ENCODE peak calls at places on chromosomes 11 and 22, in five cellular contexts. I is brain microvascular endothelial cell, T is cardiac muscle cell, R is ovary, P is PC-3. V is an unnamed sample.

GRCh38 chr11:834371-835316 is 1.9 kb downstream of the CD151 start:
- DNase-seq in P (peak; percentile 94), T (peak; percentile 63), I (no peak), R (no peak), V (peak; percentile 91)

GRCh38 chr11:26830218-26830617 is 108.4 kb upstream of the SLC5A12 start:
- DNase-seq in I (no peak), R (no peak), T (no peak), P (no peak), V (no peak)

GRCh38 chr11:10666976-10667892 is 26.3 kb downstream of the IRAG1 start:
- DNase-seq in I (peak; percentile 55), P (peak; percentile 15), R (no peak), T (no peak), V (no peak)

GRCh38 chr11:31764766-31765165 is 46.4 kb downstream of the PAX6 start:
- DNase-seq in R (no peak), I (no peak), P (no peak), T (no peak), V (no peak)

GRCh38 chr11:72334651-72335050 is 90.7 kb upstream of the PHOX2A start:
- DNase-seq in R (no peak), I (no peak), T (no peak), P (no peak), V (no peak)

GRCh38 chr11:72522186-72522585 is 87.9 kb upstream of the CLPB start:
- DNase-seq in R (no peak), T (no peak), P (no peak), I (no peak), V (no peak)

GRCh38 chr22:26797910-26798309 is 140.5 kb downstream of the MIAT start:
- DNase-seq in I (no peak), T (no peak), R (no peak), P (no peak), V (no peak)

GRCh38 chr22:42078469-42079318 is 806 bp upstream of the SMDT1 start:
- DNase-seq in I (no peak), P (no peak), R (no peak), T (peak; percentile 24), V (no peak)

GRCh38 chr11:118930152-118930712 is 4.5 kb upstream of the BCL9L start:
- DNase-seq in T (peak; percentile 76), R (peak; percentile 89), P (peak; percentile 100), I (peak; percentile 69), V (peak; percentile 91)

GRCh38 chr11:46697303-46697702 is 3.1 kb downstream of the ARHGAP1 start:
- DNase-seq in R (no peak), P (no peak), I (peak; percentile 45), T (peak; percentile 68), V (no peak)

GRCh38 chr11:19603771-19604170 is 108.9 kb upstream of the NAV2 start:
- DNase-seq in P (no peak), T (no peak), I (no peak), R (no peak), V (no peak)

GRCh38 chr11:72848846-72849466 is 34.7 kb downstream of the ATG16L2 start:
- DNase-seq in I (no peak), T (peak; percentile 48), R (peak; percentile 37), P (peak; percentile 73), V (peak; percentile 22)

GRCh38 chr11:104120493-104121200 is 43.3 kb downstream of the PDGFD start:
- DNase-seq in R (no peak), I (no peak), P (no peak), T (no peak), V (no peak)

GRCh38 chr11:2296913-2297622 is 4.7 kb downstream of the C11orf21 start:
- DNase-seq in I (no peak), P (no peak), R (peak; percentile 10), T (no peak), V (no peak)

GRCh38 chr22:29716814-29717213 is 3.0 kb upstream of the CABP7 start:
- DNase-seq in I (peak; percentile 66), R (peak; percentile 72), T (peak; percentile 88), P (peak; percentile 69), V (peak; percentile 59)

GRCh38 chr22:47623740-47624103 is 861.3 kb downstream of the TBC1D22A start:
- DNase-seq in R (no peak), P (no peak), T (no peak), I (no peak), V (no peak)

GRCh38 chr11:117610045-117610444 is 187.0 kb downstream of the DSCAML1 start:
- DNase-seq in I (peak; percentile 70), P (peak; percentile 13), T (no peak), R (no peak), V (peak; percentile 55)

GRCh38 chr22:32541481-32541880 is 66.9 kb downstream of the FBXO7 start:
- DNase-seq in P (no peak), T (no peak), I (no peak), R (no peak), V (no peak)

GRCh38 chr11:87235366-87235765 is 197.6 kb downstream of the TMEM135 start:
- DNase-seq in P (no peak), I (no peak), R (no peak), T (no peak), V (no peak)

GRCh38 chr11:73193251-73194033 is 24.6 kb upstream of the P2RY2 start:
- DNase-seq in T (no peak), R (no peak), P (peak; percentile 85), I (no peak), V (peak; percentile 35)

GRCh38 chr11:114169321-114169749 is 109.8 kb downstream of the ZBTB16 start:
- DNase-seq in T (no peak), I (no peak), R (no peak), P (no peak), V (no peak)

DNA sequence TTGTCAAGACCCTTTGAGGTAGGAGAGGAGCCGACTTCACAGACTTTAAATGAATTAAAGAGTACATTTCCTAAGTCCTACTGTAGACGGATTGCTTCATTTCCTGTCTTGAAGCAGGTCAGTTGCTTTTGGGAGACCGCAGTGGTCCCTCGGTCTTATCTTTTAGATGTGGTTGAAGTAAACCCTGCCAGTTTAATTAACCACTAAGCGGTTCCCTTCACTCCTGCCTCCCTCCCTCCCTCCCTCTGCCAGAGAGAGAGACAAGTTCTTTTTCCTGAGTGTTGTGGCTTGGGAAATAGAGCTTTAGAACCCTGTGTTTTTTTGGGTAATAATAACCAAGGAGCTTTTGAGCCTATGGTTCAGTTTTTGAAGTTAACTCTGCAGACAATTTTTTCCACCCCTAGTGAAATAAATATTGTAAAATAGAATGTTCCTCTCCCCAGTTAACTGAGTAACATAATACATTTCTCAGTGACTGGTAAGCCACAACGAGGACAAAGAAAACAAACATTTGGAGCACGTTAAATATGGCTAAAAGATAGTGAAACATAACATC is 147.5 kb downstream of the LDLRAD3 start:
- DNase-seq in T (peak; percentile 96), P (no peak), I (peak; percentile 65), R (no peak), V (peak; percentile 9)
- H3K27ac ChIP-seq in T (no peak overlapping the region), P (no peak overlapping the region), I (no peak overlapping the region), R (no peak overlapping the region), V (no peak overlapping the region)

GRCh38 chr11:48019230-48019584 is 38.8 kb downstream of the PTPRJ start:
- DNase-seq in I (no peak), T (peak; percentile 44), R (no peak), P (no peak), V (no peak)
- H3K27ac ChIP-seq in I (no peak overlapping the region), T (peak overlapping the region; percentile 85), R (no peak overlapping the region), P (no peak overlapping the region), V (no peak overlapping the region)

GRCh38 chr22:35883028-35883620 is 145.5 kb downstream of the RBFOX2 start:
- DNase-seq in R (no peak), I (no peak), T (peak; percentile 65), P (peak; percentile 40), V (peak; percentile 68)
- H3K27ac ChIP-seq in R (no peak overlapping the region), I (no peak overlapping the region), T (peak overlapping the region; percentile 87), P (no peak overlapping the region), V (peak overlapping the region; percentile 42)

GRCh38 chr11:76579047-76579751 is 91.3 kb downstream of the LRRC32 start:
- DNase-seq in R (peak; percentile 50), T (peak; percentile 80), I (no peak), P (no peak), V (no peak)
- H3K27ac ChIP-seq in R (no peak overlapping the region), T (no peak overlapping the region), I (peak overlapping the region; percentile 71), P (no peak overlapping the region), V (no peak overlapping the region)

DNA sequence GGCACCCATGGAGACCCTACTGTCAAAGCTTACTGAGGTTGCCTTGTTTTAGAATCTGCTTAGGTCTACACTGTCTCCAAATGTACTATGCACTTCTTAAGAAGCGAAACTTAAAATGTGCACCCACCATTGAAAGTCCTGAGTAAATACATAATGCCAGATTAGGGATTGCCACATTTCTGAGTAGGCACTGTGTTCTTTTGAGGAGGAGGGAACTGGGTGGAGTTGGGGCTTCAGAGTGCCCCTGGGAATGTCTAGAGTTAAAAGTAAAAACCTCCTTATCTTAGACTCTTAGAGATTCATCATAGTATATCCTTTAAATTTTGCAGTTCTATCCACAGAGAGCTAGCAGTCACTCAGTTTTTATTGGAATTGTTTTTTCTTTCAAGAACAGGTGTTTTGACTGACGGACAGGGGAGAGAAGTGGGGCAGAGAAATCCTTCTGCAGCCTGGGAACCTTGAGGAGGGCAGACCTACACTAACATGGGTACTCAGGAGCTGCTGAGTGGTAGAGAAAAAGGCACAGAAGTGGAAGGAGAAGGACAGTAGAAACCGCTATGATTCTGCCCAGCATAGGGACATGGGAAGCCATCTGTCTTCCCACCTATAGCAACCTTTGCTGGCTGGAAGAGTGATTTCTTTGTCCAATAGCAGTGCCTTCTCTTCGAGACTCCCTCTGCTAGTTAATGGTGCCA is 33.4 kb upstream of the MICAL2 start:
- DNase-seq in T (no peak), P (no peak), I (no peak), R (no peak), V (no peak)
- H3K27ac ChIP-seq in T (no peak overlapping the region), P (peak overlapping the region; percentile 97), I (peak overlapping the region; percentile 97), R (no peak overlapping the region), V (peak overlapping the region; percentile 100)

GRCh38 chr11:95536049-95536448 is 253.5 kb downstream of the FAM76B start:
- DNase-seq in I (no peak), R (no peak), P (no peak), T (no peak), V (peak; percentile 40)

GRCh38 chr11:95531116-95531515 is 258.5 kb downstream of the FAM76B start:
- DNase-seq in R (no peak), I (no peak), T (peak; percentile 64), P (no peak), V (no peak)

GRCh38 chr11:95534809-95535208 is 254.8 kb downstream of the FAM76B start:
- DNase-seq in I (no peak), R (no peak), P (no peak), T (no peak), V (no peak)
- H3K27ac ChIP-seq in I (no peak overlapping the region), R (no peak overlapping the region), P (no peak overlapping the region), T (no peak overlapping the region), V (no peak overlapping the region)

DNA sequence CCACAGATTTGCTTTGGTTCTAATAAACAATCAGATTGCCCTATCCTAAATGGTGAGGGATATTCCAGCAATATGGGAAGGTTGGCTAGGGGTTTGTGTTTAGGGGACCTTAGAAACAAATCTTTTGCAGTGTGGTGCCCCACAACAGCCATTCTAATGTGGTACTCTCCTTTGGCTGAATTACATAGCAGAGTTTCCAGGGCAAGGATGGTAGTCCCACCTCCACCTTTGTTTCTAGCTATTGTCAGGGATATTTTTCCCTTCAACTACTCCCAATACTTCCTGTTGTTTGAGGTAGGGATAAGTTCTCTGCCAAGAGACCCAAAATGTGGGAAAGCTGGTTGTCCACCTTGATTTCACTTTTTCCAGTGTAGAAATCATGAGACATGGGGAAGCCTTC is 494.7 kb upstream of the CHORDC1 start:
- DNase-seq in I (no peak), R (no peak), P (no peak), T (no peak), V (no peak)
- H3K27ac ChIP-seq in I (no peak overlapping the region), R (no peak overlapping the region), P (no peak overlapping the region), T (no peak overlapping the region), V (no peak overlapping the region)

V was measured in mammary epithelial cell.